ENCODE peak calls at places on chromosomes 3 and 15, in seven cellular contexts. One of them, this sample, is unnamed.

GRCh38 chr3:120451670-120452220 is 953 bp upstream of the FSTL1 start:
- DNase-seq in omental fat pad: no peak
- DNase-seq in lower lobe of right lung: no peak
- DNase-seq in stomach: no peak
- DNase-seq in A549: no peak
- DNase-seq in body of pancreas: no peak
- DNase-seq in bronchial epithelial cell: no peak
- DNase-seq in this sample: no peak

GRCh38 chr3:194322701-194323174 is 28.4 kb downstream of the CPN2 start:
- DNase-seq in body of pancreas: no peak
- DNase-seq in omental fat pad: no peak
- DNase-seq in bronchial epithelial cell: peak; percentile 99
- DNase-seq in stomach: peak; percentile 66
- DNase-seq in lower lobe of right lung: no peak
- DNase-seq in A549: peak; percentile 91
- DNase-seq in this sample: peak; percentile 55

GRCh38 chr3:112128843-112129727 is 4.0 kb downstream of the GCSAM start:
- DNase-seq in A549: peak; percentile 3
- DNase-seq in lower lobe of right lung: no peak
- DNase-seq in body of pancreas: no peak
- DNase-seq in bronchial epithelial cell: peak; percentile 47
- DNase-seq in omental fat pad: no peak
- DNase-seq in stomach: no peak
- DNase-seq in this sample: no peak

GRCh38 chr15:59587085-59587826 is 24.3 kb upstream of the GCNT3 start:
- DNase-seq in bronchial epithelial cell: peak; percentile 87
- DNase-seq in stomach: no peak
- DNase-seq in omental fat pad: no peak
- DNase-seq in body of pancreas: no peak
- DNase-seq in A549: peak; percentile 62
- DNase-seq in lower lobe of right lung: no peak
- DNase-seq in this sample: no peak

GRCh38 chr15:66692808-66693596 is 9.0 kb upstream of the SMAD6 start:
- DNase-seq in body of pancreas: no peak
- DNase-seq in bronchial epithelial cell: peak; percentile 41
- DNase-seq in A549: no peak
- DNase-seq in stomach: no peak
- DNase-seq in lower lobe of right lung: no peak
- DNase-seq in omental fat pad: no peak
- DNase-seq in this sample: no peak

GRCh38 chr3:172622916-172623700 is 87.8 kb downstream of the NCEH1 start:
- DNase-seq in bronchial epithelial cell: peak; percentile 89
- DNase-seq in lower lobe of right lung: no peak
- DNase-seq in A549: peak; percentile 44
- DNase-seq in body of pancreas: peak; percentile 26
- DNase-seq in omental fat pad: no peak
- DNase-seq in stomach: peak; percentile 38
- DNase-seq in this sample: no peak

GRCh38 chr3:128946411-128946810 is 47.5 kb downstream of the CFAP92 start:
- DNase-seq in body of pancreas: no peak
- DNase-seq in bronchial epithelial cell: no peak
- DNase-seq in lower lobe of right lung: no peak
- DNase-seq in omental fat pad: no peak
- DNase-seq in stomach: no peak
- DNase-seq in A549: no peak
- DNase-seq in this sample: no peak

GRCh38 chr3:14139771-14140170 is 14.9 kb downstream of the TMEM43 start:
- DNase-seq in lower lobe of right lung: no peak
- DNase-seq in A549: no peak
- DNase-seq in bronchial epithelial cell: no peak
- DNase-seq in stomach: no peak
- DNase-seq in body of pancreas: no peak
- DNase-seq in omental fat pad: no peak
- DNase-seq in this sample: no peak

GRCh38 chr15:39171944-39172368 is 408.9 kb upstream of the THBS1 start:
- DNase-seq in A549: peak; percentile 93
- DNase-seq in lower lobe of right lung: peak; percentile 52
- DNase-seq in bronchial epithelial cell: peak; percentile 98
- DNase-seq in stomach: peak; percentile 56
- DNase-seq in omental fat pad: no peak
- DNase-seq in body of pancreas: peak; percentile 54
- DNase-seq in this sample: peak; percentile 98

GRCh38 chr3:52053307-52054304 is 2.8 kb downstream of the DUSP7 start:
- DNase-seq in bronchial epithelial cell: peak; percentile 98
- DNase-seq in lower lobe of right lung: peak; percentile 57
- DNase-seq in stomach: no peak
- DNase-seq in A549: no peak
- DNase-seq in body of pancreas: peak; percentile 17
- DNase-seq in omental fat pad: no peak
- DNase-seq in this sample: no peak

GRCh38 chr3:141405025-141405424 is 36.7 kb downstream of the ZBTB38 start:
- DNase-seq in lower lobe of right lung: no peak
- DNase-seq in stomach: no peak
- DNase-seq in A549: no peak
- DNase-seq in bronchial epithelial cell: peak; percentile 78
- DNase-seq in body of pancreas: no peak
- DNase-seq in omental fat pad: no peak
- DNase-seq in this sample: no peak

GRCh38 chr3:14563946-14564539 is 23.9 kb upstream of the GRIP2 start:
- DNase-seq in lower lobe of right lung: no peak
- DNase-seq in stomach: no peak
- DNase-seq in omental fat pad: no peak
- DNase-seq in bronchial epithelial cell: no peak
- DNase-seq in A549: no peak
- DNase-seq in body of pancreas: no peak
- DNase-seq in this sample: no peak

GRCh38 chr15:75523011-75523410 is 56.1 kb downstream of the PTPN9 start:
- DNase-seq in omental fat pad: no peak
- DNase-seq in lower lobe of right lung: no peak
- DNase-seq in A549: no peak
- DNase-seq in bronchial epithelial cell: no peak
- DNase-seq in body of pancreas: no peak
- DNase-seq in stomach: no peak
- DNase-seq in this sample: no peak

GRCh38 chr3:171374661-171375285 is 85.4 kb downstream of the TNIK start:
- DNase-seq in bronchial epithelial cell: peak; percentile 75
- DNase-seq in A549: no peak
- DNase-seq in stomach: no peak
- DNase-seq in body of pancreas: no peak
- DNase-seq in lower lobe of right lung: no peak
- DNase-seq in omental fat pad: no peak
- DNase-seq in this sample: no peak

GRCh38 chr3:124832782-124833709 is 54.1 kb downstream of the ITGB5 start:
- DNase-seq in lower lobe of right lung: no peak
- DNase-seq in body of pancreas: no peak
- DNase-seq in stomach: no peak
- DNase-seq in omental fat pad: no peak
- DNase-seq in bronchial epithelial cell: peak; percentile 31
- DNase-seq in A549: no peak
- DNase-seq in this sample: peak; percentile 47

GRCh38 chr3:57173687-57174086 is 8.5 kb upstream of the IL17RD start:
- DNase-seq in lower lobe of right lung: no peak
- DNase-seq in A549: no peak
- DNase-seq in body of pancreas: no peak
- DNase-seq in stomach: no peak
- DNase-seq in omental fat pad: no peak
- DNase-seq in bronchial epithelial cell: no peak
- DNase-seq in this sample: no peak

GRCh38 chr15:56341201-56341600 is 24.0 kb upstream of the TEX9 start:
- DNase-seq in omental fat pad: no peak
- DNase-seq in bronchial epithelial cell: peak; percentile 62
- DNase-seq in stomach: no peak
- DNase-seq in A549: no peak
- DNase-seq in lower lobe of right lung: no peak
- DNase-seq in body of pancreas: no peak
- DNase-seq in this sample: no peak

GRCh38 chr3:57128863-57129602 is 36.1 kb downstream of the IL17RD start:
- DNase-seq in bronchial epithelial cell: no peak
- DNase-seq in lower lobe of right lung: no peak
- DNase-seq in body of pancreas: no peak
- DNase-seq in stomach: no peak
- DNase-seq in omental fat pad: no peak
- DNase-seq in A549: no peak
- DNase-seq in this sample: no peak

GRCh38 chr15:41416162-41416741 is 643 bp upstream of the RTF1 start:
- DNase-seq in bronchial epithelial cell: no peak
- DNase-seq in stomach: no peak
- DNase-seq in lower lobe of right lung: no peak
- DNase-seq in body of pancreas: no peak
- DNase-seq in A549: no peak
- DNase-seq in omental fat pad: no peak
- DNase-seq in this sample: no peak

GRCh38 chr15:47513496-47513895 is 203.8 kb upstream of the SEMA6D start:
- DNase-seq in omental fat pad: no peak
- DNase-seq in A549: no peak
- DNase-seq in lower lobe of right lung: no peak
- DNase-seq in body of pancreas: no peak
- DNase-seq in stomach: no peak
- DNase-seq in bronchial epithelial cell: no peak
- DNase-seq in this sample: no peak

GRCh38 chr3:61250784-61251173 is 473 bp downstream of the FHIT start:
- DNase-seq in omental fat pad: no peak
- DNase-seq in body of pancreas: peak; percentile 33
- DNase-seq in stomach: no peak
- DNase-seq in A549: peak; percentile 6
- DNase-seq in lower lobe of right lung: no peak
- DNase-seq in bronchial epithelial cell: peak; percentile 51
- DNase-seq in this sample: no peak

GRCh38 chr3:190877925-190878324 is 15.4 kb upstream of the GMNC start:
- DNase-seq in stomach: no peak
- DNase-seq in lower lobe of right lung: no peak
- DNase-seq in omental fat pad: no peak
- DNase-seq in body of pancreas: no peak
- DNase-seq in A549: peak; percentile 25
- DNase-seq in bronchial epithelial cell: no peak
- DNase-seq in this sample: no peak

GRCh38 chr3:171285287-171285686 is 174.9 kb downstream of the TNIK start:
- DNase-seq in stomach: no peak
- DNase-seq in bronchial epithelial cell: peak; percentile 48
- DNase-seq in A549: no peak
- DNase-seq in lower lobe of right lung: no peak
- DNase-seq in body of pancreas: no peak
- DNase-seq in omental fat pad: no peak
- DNase-seq in this sample: no peak

GRCh38 chr3:356947-357346 is 160.4 kb downstream of the CHL1 start:
- DNase-seq in body of pancreas: no peak
- DNase-seq in bronchial epithelial cell: no peak
- DNase-seq in A549: no peak
- DNase-seq in stomach: no peak
- DNase-seq in omental fat pad: no peak
- DNase-seq in lower lobe of right lung: no peak
- DNase-seq in this sample: no peak
- TF ChIP-seq CTCF in body of pancreas: no peak
- TF ChIP-seq CTCF in bronchial epithelial cell: no peak
- TF ChIP-seq CTCF in A549: no peak
- TF ChIP-seq CTCF in stomach: no peak
- TF ChIP-seq CTCF in omental fat pad: no peak
- TF ChIP-seq CTCF in lower lobe of right lung: no peak
- TF ChIP-seq CTCF in this sample: no peak

GRCh38 chr3:42711491-42712343 is 9.1 kb upstream of the HHATL start:
- DNase-seq in stomach: no peak
- DNase-seq in omental fat pad: peak; percentile 13
- DNase-seq in body of pancreas: no peak
- DNase-seq in lower lobe of right lung: no peak
- DNase-seq in bronchial epithelial cell: no peak
- DNase-seq in A549: peak; percentile 12
- DNase-seq in this sample: no peak
- TF ChIP-seq CTCF in stomach: no peak
- TF ChIP-seq CTCF in omental fat pad: no peak
- TF ChIP-seq CTCF in body of pancreas: no peak
- TF ChIP-seq CTCF in lower lobe of right lung: no peak
- TF ChIP-seq CTCF in bronchial epithelial cell: no peak
- TF ChIP-seq CTCF in A549: no peak
- TF ChIP-seq CTCF in this sample: peak; percentile 3

GRCh38 chr3:16101295-16102186 is 72.9 kb upstream of the GALNT15 start:
- DNase-seq in A549: peak; percentile 79
- DNase-seq in bronchial epithelial cell: peak; percentile 98
- DNase-seq in omental fat pad: peak; percentile 38
- DNase-seq in stomach: no peak
- DNase-seq in body of pancreas: no peak
- DNase-seq in lower lobe of right lung: no peak
- DNase-seq in this sample: no peak
- TF ChIP-seq CTCF in A549: no peak
- TF ChIP-seq CTCF in bronchial epithelial cell: no peak
- TF ChIP-seq CTCF in omental fat pad: no peak
- TF ChIP-seq CTCF in stomach: no peak
- TF ChIP-seq CTCF in body of pancreas: no peak
- TF ChIP-seq CTCF in lower lobe of right lung: no peak
- TF ChIP-seq CTCF in this sample: no peak

GRCh38 chr3:159760056-159760455 is 228.6 kb upstream of the IL12A start:
- DNase-seq in A549: no peak
- DNase-seq in body of pancreas: no peak
- DNase-seq in bronchial epithelial cell: no peak
- DNase-seq in omental fat pad: no peak
- DNase-seq in lower lobe of right lung: no peak
- DNase-seq in stomach: no peak
- DNase-seq in this sample: no peak

GRCh38 chr3:159762238-159762637 is 226.4 kb upstream of the IL12A start:
- DNase-seq in A549: peak; percentile 83
- DNase-seq in lower lobe of right lung: no peak
- DNase-seq in omental fat pad: no peak
- DNase-seq in bronchial epithelial cell: peak; percentile 34
- DNase-seq in stomach: no peak
- DNase-seq in body of pancreas: no peak
- DNase-seq in this sample: no peak

GRCh38 chr3:159762981-159763465 is 225.6 kb upstream of the IL12A start:
- DNase-seq in bronchial epithelial cell: peak; percentile 86
- DNase-seq in lower lobe of right lung: peak; percentile 75
- DNase-seq in omental fat pad: peak; percentile 38
- DNase-seq in stomach: peak; percentile 32
- DNase-seq in A549: peak; percentile 89
- DNase-seq in body of pancreas: peak; percentile 24
- DNase-seq in this sample: peak; percentile 62

GRCh38 chr3:159761377-159761776 is 227.3 kb upstream of the IL12A start:
- DNase-seq in omental fat pad: no peak
- DNase-seq in bronchial epithelial cell: no peak
- DNase-seq in body of pancreas: no peak
- DNase-seq in A549: peak; percentile 48
- DNase-seq in stomach: peak; percentile 44
- DNase-seq in lower lobe of right lung: no peak
- DNase-seq in this sample: no peak

GRCh38 chr3:159761826-159762225 is 226.8 kb upstream of the IL12A start:
- DNase-seq in stomach: no peak
- DNase-seq in lower lobe of right lung: no peak
- DNase-seq in body of pancreas: no peak
- DNase-seq in A549: no peak
- DNase-seq in omental fat pad: no peak
- DNase-seq in bronchial epithelial cell: no peak
- DNase-seq in this sample: no peak
- TF ChIP-seq CTCF in stomach: no peak
- TF ChIP-seq CTCF in lower lobe of right lung: no peak
- TF ChIP-seq CTCF in body of pancreas: no peak
- TF ChIP-seq CTCF in A549: no peak
- TF ChIP-seq CTCF in omental fat pad: no peak
- TF ChIP-seq CTCF in bronchial epithelial cell: no peak
- TF ChIP-seq CTCF in this sample: no peak